ENCODE peak calls at places on chromosome 22, in six cellular contexts. V is IMR-90, F is mesendoderm, Q is mesenchymal stem cell, W is trophoblast cell, L is H9. U is an unnamed sample.

GRCh38 chr22:30282616-30283046 is 6.7 kb downstream of the CASTOR1 start:
- DNase-seq in Q (no peak), W (no peak), L (no peak), F (no peak), V (no peak), U (no peak)

GRCh38 chr22:44862281-44862680 is 109.9 kb downstream of the ARHGAP8 start:
- DNase-seq in V (no peak), Q (no peak), L (no peak), F (no peak), W (no peak), U (no peak)

GRCh38 chr22:27723150-27723549 is 78.4 kb downstream of the MN1 start:
- DNase-seq in F (no peak), W (no peak), V (no peak), Q (no peak), L (no peak), U (no peak)

GRCh38 chr22:35961480-35961902 is 67.1 kb downstream of the RBFOX2 start:
- DNase-seq in W (no peak), F (peak; percentile 99), Q (peak; percentile 80), V (peak; percentile 90), L (peak; percentile 80), U (peak; percentile 47)

GRCh38 chr22:22881116-22882032 is 6.2 kb upstream of the IGLL5 start:
- DNase-seq in F (no peak), W (peak; percentile 55), Q (no peak), V (no peak), L (peak; percentile 3), U (no peak)

GRCh38 chr22:45284705-45285305 is at the start of gene UPK3A:
- DNase-seq in V (no peak), F (peak; percentile 68), W (peak; percentile 68), Q (peak; percentile 29), L (peak; percentile 89), U (peak; percentile 94)

GRCh38 chr22:35312198-35313059 is 12.7 kb downstream of the TOM1 start:
- DNase-seq in Q (no peak), L (no peak), V (peak; percentile 82), W (peak; percentile 65), F (no peak), U (no peak)

GRCh38 chr22:46666577-46667244 is 46.5 kb downstream of the GRAMD4 start:
- DNase-seq in F (no peak), W (no peak), V (no peak), Q (no peak), L (no peak), U (no peak)

GRCh38 chr22:45482169-45482568 is 20.5 kb upstream of the FBLN1 start:
- DNase-seq in Q (no peak), W (no peak), F (no peak), L (no peak), V (no peak), U (no peak)

GRCh38 chr22:32112380-32112779 is 46.7 kb downstream of the C22orf42 start:
- DNase-seq in F (no peak), V (no peak), Q (no peak), W (no peak), L (no peak), U (no peak)

GRCh38 chr22:29231971-29232959 is 26.6 kb downstream of the EMID1 start:
- DNase-seq in V (no peak), W (no peak), L (no peak), Q (no peak), F (no peak), U (no peak)

GRCh38 chr22:45948081-45948648 is 28.8 kb downstream of the WNT7B start:
- DNase-seq in L (no peak), V (no peak), F (no peak), W (no peak), Q (no peak), U (no peak)

GRCh38 chr22:40325315-40325714 is 21.0 kb upstream of the ADSL start:
- DNase-seq in L (no peak), V (no peak), F (no peak), Q (no peak), W (no peak), U (no peak)

GRCh38 chr22:32712644-32713355 is 88.7 kb upstream of the TIMP3 start:
- DNase-seq in W (peak; percentile 72), Q (no peak), F (no peak), V (no peak), L (no peak), U (no peak)

GRCh38 chr22:41524809-41525449 is 19.3 kb downstream of the POLR3H start:
- DNase-seq in Q (no peak), L (no peak), W (no peak), V (no peak), F (peak; percentile 47), U (no peak)

GRCh38 chr22:47710135-47710534 is 947.7 kb downstream of the TBC1D22A start:
- DNase-seq in F (no peak), L (no peak), Q (no peak), W (no peak), V (no peak), U (no peak)
- H2BK120ac ChIP-seq in F (no peak overlapping the region), L (no peak overlapping the region), Q (no peak overlapping the region), W (no peak overlapping the region), V (no peak overlapping the region), U (no peak overlapping the region)

GRCh38 chr22:38246046-38246658 is 26.7 kb downstream of the TMEM184B start:
- DNase-seq in W (no peak), L (no peak), F (no peak), Q (no peak), V (no peak), U (no peak)

GRCh38 chr22:38246692-38247091 is 26.1 kb downstream of the TMEM184B start:
- DNase-seq in L (no peak), V (no peak), F (no peak), Q (no peak), W (no peak), U (no peak)

GRCh38 chr22:38240734-38241252 is 32.0 kb downstream of the TMEM184B start:
- DNase-seq in F (peak; percentile 95), V (peak; percentile 91), L (peak; percentile 92), Q (peak; percentile 94), W (peak; percentile 82), U (peak; percentile 46)

GRCh38 chr22:38243007-38243775 is 29.6 kb downstream of the TMEM184B start:
- DNase-seq in L (no peak), V (peak; percentile 78), F (no peak), Q (peak; percentile 92), W (no peak), U (no peak)

GRCh38 chr22:38244106-38244505 is 28.7 kb downstream of the TMEM184B start:
- DNase-seq in W (no peak), F (no peak), L (no peak), V (peak; percentile 34), Q (no peak), U (no peak)
- H2BK120ac ChIP-seq in W (no peak overlapping the region), F (no peak overlapping the region), L (no peak overlapping the region), V (no peak overlapping the region), Q (no peak overlapping the region), U (no peak overlapping the region)

DNA sequence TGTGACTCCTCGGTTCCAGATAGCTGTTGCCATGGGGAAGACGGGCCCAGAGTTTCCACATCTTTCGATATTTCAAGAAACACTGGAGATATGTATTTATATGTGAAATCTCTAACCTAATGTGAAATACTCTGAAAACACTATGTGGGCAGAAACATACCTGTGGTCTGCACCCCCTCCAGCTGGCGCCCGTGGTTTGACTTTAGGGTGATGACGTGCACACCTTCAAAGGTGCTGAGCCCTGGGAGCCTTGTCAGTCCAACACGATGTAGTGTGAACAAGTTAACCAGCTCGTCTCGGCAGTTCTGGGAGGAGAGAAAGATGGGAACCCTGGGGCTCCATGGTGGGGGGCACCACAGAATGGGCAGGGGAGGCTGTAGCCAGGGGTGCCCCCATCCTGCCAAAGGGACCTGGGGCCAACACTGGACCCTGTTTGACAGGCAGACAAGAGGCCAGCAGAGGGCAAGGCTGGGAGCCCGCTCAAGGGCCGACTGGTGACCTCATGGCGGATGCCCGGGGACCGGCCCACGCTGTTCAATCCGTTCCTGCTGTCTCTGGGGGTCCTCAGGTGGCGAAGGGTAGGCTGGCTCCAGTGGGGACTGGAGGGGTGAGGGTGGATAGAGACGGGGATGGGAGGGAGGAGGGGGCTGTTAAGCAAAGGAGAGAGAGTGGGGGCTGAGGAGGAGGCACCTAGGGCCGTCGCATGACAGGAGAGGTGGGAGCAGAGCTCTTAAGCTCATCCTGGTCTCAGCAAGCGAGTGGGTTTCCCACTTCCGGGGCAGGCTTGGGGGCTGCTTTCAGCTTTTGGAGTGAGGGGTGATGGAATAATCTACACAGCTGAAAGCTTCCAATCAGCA is 43.8 kb downstream of the TRIOBP start:
- DNase-seq in L (no peak), F (no peak), Q (no peak), V (no peak), W (no peak), U (no peak)
- H2BK120ac ChIP-seq in L (no peak overlapping the region), F (no peak overlapping the region), Q (peak overlapping the region; percentile 22), V (peak overlapping the region; percentile 38), W (peak overlapping the region; percentile 14), U (no peak overlapping the region)

GRCh38 chr22:37330200-37331033 is 48.1 kb downstream of the CYTH4 start:
- DNase-seq in Q (peak; percentile 92), F (peak; percentile 97), W (no peak), L (peak; percentile 95), V (peak; percentile 90), U (peak; percentile 91)
- H2BK120ac ChIP-seq in Q (no peak overlapping the region), F (no peak overlapping the region), W (no peak overlapping the region), L (no peak overlapping the region), V (peak overlapping the region; percentile 96), U (no peak overlapping the region)

DNA sequence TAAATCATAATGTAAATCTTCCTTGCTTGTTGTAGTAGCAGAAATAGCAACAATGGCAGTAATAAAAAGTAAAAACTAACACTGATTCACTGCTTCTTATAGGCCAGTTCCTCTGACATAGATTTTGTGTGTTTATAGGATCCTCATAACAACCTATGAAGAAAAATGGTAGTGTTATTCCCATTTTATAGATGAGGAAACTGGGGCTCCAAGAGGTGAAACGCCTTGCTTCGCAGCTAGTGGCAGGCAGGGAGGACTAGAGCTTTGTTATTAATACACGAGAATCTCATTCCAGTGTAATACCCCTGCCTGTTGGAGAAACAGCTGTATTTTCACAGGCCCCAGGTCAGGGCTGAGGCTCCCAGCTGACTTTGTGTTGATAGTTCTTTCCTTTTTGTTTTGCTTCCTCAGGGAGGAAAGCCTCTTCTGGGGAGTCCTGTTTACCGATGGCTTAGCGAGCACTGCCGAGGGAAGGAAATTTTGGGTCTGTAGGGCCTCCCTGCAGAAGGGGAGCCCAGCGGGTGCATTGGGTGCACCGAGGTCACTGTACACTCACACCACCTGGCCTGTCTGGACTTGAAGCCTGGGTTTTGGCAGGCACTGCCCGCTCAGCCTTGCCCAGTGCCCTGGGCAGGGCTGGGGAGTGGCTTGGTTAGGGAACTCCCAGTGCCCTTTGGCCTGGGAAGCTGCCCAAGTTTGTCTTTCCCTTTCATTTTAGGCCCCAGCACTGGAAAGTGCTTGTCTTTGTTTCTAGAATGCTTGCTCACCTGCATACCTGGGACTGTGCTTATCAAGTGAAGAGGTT is 13.5 kb downstream of the KIAA1671 start:
- DNase-seq in L (no peak), V (no peak), W (peak; percentile 23), F (no peak), Q (no peak), U (no peak)
- H2BK120ac ChIP-seq in L (no peak overlapping the region), V (no peak overlapping the region), W (no peak overlapping the region), F (no peak overlapping the region), Q (no peak overlapping the region), U (no peak overlapping the region)

GRCh38 chr22:20239063-20239950 is 28.8 kb downstream of the RTN4R start:
- DNase-seq in F (no peak), Q (no peak), V (peak; percentile 17), L (no peak), W (no peak), U (no peak)
- H2BK120ac ChIP-seq in F (no peak overlapping the region), Q (no peak overlapping the region), V (no peak overlapping the region), L (no peak overlapping the region), W (no peak overlapping the region), U (no peak overlapping the region)

GRCh38 chr22:50474711-50475651 is at the start of gene SBF1:
- DNase-seq in Q (peak; percentile 90), V (peak; percentile 84), W (peak; percentile 98), L (peak; percentile 91), F (peak; percentile 92), U (peak; percentile 95)
- H2BK120ac ChIP-seq in Q (peak within 1 kb of the TSS; percentile 35), V (no peak within 1 kb of the TSS), W (peak within 1 kb of the TSS; percentile 53), L (no peak within 1 kb of the TSS), F (no peak within 1 kb of the TSS), U (peak within 1 kb of the TSS; percentile 15)